ENCODE peak calls at places on chromosome 2, in eight cellular contexts. V, U, J, S, I, O, F and R are unnamed samples. For H3K4me1, the result is how much of the 10 kb centered on the place peaks cover.

GRCh38 chr2:27583390-27583915 is 611 bp downstream of the ZNF512 start:
- DNase-seq in V (no peak), U (no peak), J (no peak), S (no peak), I (no peak), O (no peak), F (no peak), R (no peak)

GRCh38 chr2:128468186-128468585 is 149.5 kb upstream of the HS6ST1 start:
- DNase-seq in V (no peak), U (no peak), J (no peak), S (peak), I (no peak), O (no peak), F (no peak), R (no peak)

GRCh38 chr2:95240091-95240490 is 32.8 kb downstream of the ZNF892 start:
- DNase-seq in V (no peak), U (no peak), J (no peak), S (no peak), I (no peak), O (no peak), F (no peak), R (no peak)

GRCh38 chr2:231710751-231711676 is 2.7 kb downstream of the PTMA start:
- DNase-seq in V (peak), U (peak), J (peak), S (peak), I (peak), O (no peak), F (no peak), R (peak)

GRCh38 chr2:150188177-150188576 is 299.3 kb downstream of the RND3 start:
- DNase-seq in V (no peak), U (no peak), J (no peak), S (no peak), I (no peak), O (no peak), F (no peak), R (no peak)

GRCh38 chr2:235843591-235844395 is 324.4 kb downstream of the GBX2 start:
- DNase-seq in V (no peak), U (no peak), J (no peak), S (no peak), I (no peak), O (no peak), F (no peak), R (no peak)

GRCh38 chr2:157055660-157056199 is 201.8 kb upstream of the GALNT5 start:
- DNase-seq in V (no peak), U (no peak), J (no peak), S (no peak), I (no peak), O (peak), F (no peak), R (no peak)

GRCh38 chr2:43318791-43319190 is 92.4 kb upstream of the ZFP36L2 start:
- DNase-seq in V (no peak), U (no peak), J (no peak), S (no peak), I (no peak), O (no peak), F (no peak), R (no peak)

GRCh38 chr2:109136542-109136941 is 7.5 kb downstream of the SH3RF3 start:
- DNase-seq in V (no peak), U (no peak), J (no peak), S (no peak), I (no peak), O (no peak), F (no peak), R (no peak)

GRCh38 chr2:220676695-220677094 is 895.4 kb downstream of the EPHA4 start:
- DNase-seq in V (no peak), U (no peak), J (no peak), S (no peak), I (no peak), O (no peak), F (no peak), R (no peak)

GRCh38 chr2:214504599-214505376 is 93.9 kb downstream of the VWC2L start:
- DNase-seq in V (no peak), U (no peak), J (no peak), S (no peak), I (no peak), O (no peak), F (no peak), R (no peak)

DNA sequence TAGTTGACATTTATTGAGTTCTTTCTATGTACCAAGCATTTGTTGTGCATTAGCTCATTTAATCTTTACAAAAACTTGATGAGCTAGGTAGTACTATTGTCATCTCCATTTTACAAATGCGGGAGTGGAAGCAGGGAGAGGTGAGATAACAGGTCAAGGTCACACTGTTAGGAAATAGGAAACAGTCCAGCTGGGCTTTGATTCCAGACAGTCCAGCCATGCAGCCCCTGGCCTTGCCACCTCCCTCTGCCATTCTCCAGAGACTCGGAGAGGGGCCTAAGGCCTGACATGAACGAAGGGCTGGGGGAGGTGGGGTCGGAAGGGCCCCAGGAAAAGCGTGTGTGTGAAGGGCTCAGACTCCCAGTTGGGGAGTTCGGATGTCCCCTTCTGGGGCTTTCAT is 55.6 kb downstream of the ODC1 start:
- DNase-seq in V (no peak), U (no peak), J (no peak), S (no peak), I (no peak), O (no peak), F (no peak), R (no peak)
- H3K4me1 ChIP-seq in V (under half), U (under half), J (under half), S (under half), I (under half), O (under half), F (under half), R (under half)

DNA sequence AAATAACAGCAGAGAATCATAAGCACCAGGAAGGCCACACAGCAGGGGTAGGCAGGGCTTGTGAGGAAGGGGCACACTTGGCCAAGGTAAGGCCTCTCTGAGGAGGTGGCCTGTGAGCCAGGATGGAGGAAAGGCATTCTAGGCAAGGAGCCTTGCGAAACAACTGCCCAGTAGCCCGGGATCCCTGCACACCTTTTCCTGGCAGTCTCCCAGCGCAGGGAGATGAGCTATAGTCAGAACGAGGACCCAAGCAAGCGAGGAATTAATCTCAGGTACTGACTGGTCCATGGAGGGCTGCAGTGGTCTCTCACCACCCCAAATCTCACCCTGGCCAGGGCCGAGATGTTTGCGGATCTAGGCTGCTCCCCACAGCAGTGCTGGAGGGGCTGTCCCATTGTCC is 64.9 kb upstream of the STPG4 start:
- DNase-seq in V (no peak), U (no peak), J (no peak), S (no peak), I (no peak), O (no peak), F (no peak), R (no peak)
- H3K27ac ChIP-seq in V (no peak), U (no peak), J (peak), S (no peak), I (no peak), O (no peak), F (no peak), R (no peak)

GRCh38 chr2:23745068-23745725 is 181.7 kb downstream of the ATAD2B start:
- DNase-seq in V (no peak), U (no peak), J (no peak), S (no peak), I (no peak), O (peak), F (no peak), R (no peak)
- H3K4me1 ChIP-seq in V (under half), U (under half), J (under half), S (under half), I (under half), O (under half), F (under half), R (under half)

DNA sequence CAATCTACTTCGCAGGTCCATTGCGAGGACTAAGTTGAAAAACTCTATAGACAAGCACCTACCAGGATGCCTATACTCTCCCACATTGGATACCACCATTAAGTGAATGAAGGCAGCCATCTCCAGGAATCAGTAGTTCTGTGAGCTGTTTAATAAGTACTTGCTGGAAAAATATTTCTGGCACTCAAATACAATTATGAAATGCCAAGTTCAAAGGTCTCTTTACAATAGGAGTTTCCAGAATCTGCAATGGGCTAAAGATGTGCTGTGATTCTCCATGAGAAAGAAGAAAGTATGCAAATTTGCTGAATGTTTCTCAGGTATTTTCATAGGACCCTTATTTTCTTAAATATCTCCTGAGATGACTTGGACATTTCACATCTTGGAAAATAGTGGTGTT is 103.0 kb downstream of the AP1S3 start:
- DNase-seq in V (no peak), U (no peak), J (no peak), S (no peak), I (no peak), O (no peak), F (no peak), R (no peak)
- H3K27ac ChIP-seq in V (no peak), U (no peak), J (no peak), S (no peak), I (no peak), O (no peak), F (no peak), R (no peak)

GRCh38 chr2:105390454-105390853 is 8.4 kb downstream of the FHL2 start:
- DNase-seq in V (no peak), U (no peak), J (no peak), S (no peak), I (no peak), O (no peak), F (no peak), R (no peak)
- H3K4me1 ChIP-seq in V (half or more), U (under half), J (under half), S (half or more), I (under half), O (under half), F (under half), R (under half)

GRCh38 chr2:119476301-119477117 is 44.9 kb downstream of the TMEM37 start:
- DNase-seq in V (peak), U (peak), J (no peak), S (peak), I (peak), O (peak), F (no peak), R (peak)

GRCh38 chr2:119474371-119475224 is 42.9 kb downstream of the TMEM37 start:
- DNase-seq in V (peak), U (no peak), J (no peak), S (peak), I (no peak), O (no peak), F (no peak), R (no peak)

GRCh38 chr2:119473621-119474370 is 42.1 kb downstream of the TMEM37 start:
- DNase-seq in V (no peak), U (no peak), J (no peak), S (peak), I (no peak), O (no peak), F (no peak), R (no peak)

GRCh38 chr2:119475225-119475856 is 43.7 kb downstream of the TMEM37 start:
- DNase-seq in V (peak), U (peak), J (no peak), S (peak), I (no peak), O (no peak), F (no peak), R (no peak)

GRCh38 chr2:119475857-119476244 is 44.2 kb downstream of the TMEM37 start:
- DNase-seq in V (peak), U (no peak), J (no peak), S (peak), I (no peak), O (no peak), F (no peak), R (no peak)
- H3K27ac ChIP-seq in V (no peak), U (no peak), J (no peak), S (no peak), I (no peak), O (no peak), F (no peak), R (no peak)

DNA sequence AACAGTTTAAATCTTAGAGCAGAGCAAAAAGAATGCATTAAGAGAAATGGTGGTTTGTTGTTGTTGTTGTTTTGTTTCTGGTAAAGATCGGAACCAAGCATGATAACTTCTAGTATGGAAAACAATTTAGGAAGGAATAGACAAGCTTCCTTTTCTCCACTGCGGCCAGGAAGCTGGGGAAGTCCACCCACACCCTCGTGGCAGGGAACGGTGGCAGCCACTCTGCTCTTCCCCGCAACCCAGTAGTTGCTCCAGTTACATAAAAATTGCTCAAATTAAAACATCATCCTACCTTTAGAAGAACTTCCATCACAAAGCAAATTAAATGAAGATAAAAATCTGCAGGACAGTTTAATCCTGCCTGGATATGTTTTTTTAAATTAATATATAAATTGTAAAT is 113.0 kb downstream of the RBMS1 start:
- DNase-seq in V (no peak), U (no peak), J (no peak), S (no peak), I (no peak), O (no peak), F (no peak), R (no peak)
- H3K4me1 ChIP-seq in V (half or more), U (under half), J (under half), S (half or more), I (half or more), O (under half), F (half or more), R (under half)

GRCh38 chr2:54386585-54386984 is 69.5 kb upstream of the SPTBN1 start:
- DNase-seq in V (no peak), U (no peak), J (no peak), S (no peak), I (no peak), O (no peak), F (no peak), R (no peak)
- H3K27ac ChIP-seq in V (peak), U (no peak), J (peak), S (peak), I (no peak), O (peak), F (peak), R (peak)